ENCODE peak calls at places on chromosomes 16 and 17, in five cellular contexts. P is GM23248, Z is mammary epithelial cell, F is PC-9, D is HCT116. N is an unnamed sample.

GRCh38 chr16:4489030-4489429 is 12.8 kb downstream of the HMOX2 start:
- DNase-seq in F (peak; percentile 37), D (no peak), P (peak; percentile 77), Z (peak; percentile 56), N (peak; percentile 33)

GRCh38 chr17:16935241-16935663 is 36.7 kb downstream of the TNFRSF13B start:
- DNase-seq in F (no peak), P (no peak), Z (no peak), D (no peak), N (no peak)

GRCh38 chr17:50052241-50052788 is 3.6 kb upstream of the ITGA3 start:
- DNase-seq in P (no peak), D (no peak), F (no peak), Z (no peak), N (no peak)

GRCh38 chr17:76515291-76515949 is 14.2 kb upstream of the RHBDF2 start:
- DNase-seq in F (no peak), D (no peak), P (peak; percentile 99), Z (peak; percentile 91), N (peak; percentile 96)

GRCh38 chr16:53007095-53007494 is 45.6 kb downstream of the CHD9NB start:
- DNase-seq in F (no peak), D (no peak), P (no peak), Z (no peak), N (no peak)

GRCh38 chr16:57115504-57116182 is 23.3 kb downstream of the CPNE2 start:
- DNase-seq in F (no peak), D (no peak), Z (no peak), P (no peak), N (peak; percentile 47)

GRCh38 chr17:75854111-75854748 is 905 bp downstream of the WBP2 start:
- DNase-seq in Z (peak; percentile 81), F (peak; percentile 75), D (no peak), P (peak; percentile 83), N (peak; percentile 63)

GRCh38 chr16:87864331-87864989 is 4.8 kb downstream of the SLC7A5 start:
- DNase-seq in P (peak; percentile 49), F (no peak), D (no peak), Z (no peak), N (no peak)

GRCh38 chr17:20896153-20896649 is 146.6 kb downstream of the USP22 start:
- DNase-seq in D (no peak), P (peak; percentile 7), F (no peak), Z (peak; percentile 66), N (no peak)

GRCh38 chr17:42484304-42484703 is 25.6 kb downstream of the ATP6V0A1 start:
- DNase-seq in D (no peak), P (no peak), F (no peak), Z (no peak), N (no peak)

GRCh38 chr17:40422990-40423611 is 5.4 kb upstream of the TOP2A start:
- DNase-seq in D (peak; percentile 38), P (no peak), Z (no peak), F (peak; percentile 71), N (no peak)

GRCh38 chr17:17749921-17750320 is 68.7 kb downstream of the RAI1 start:
- DNase-seq in Z (peak; percentile 57), P (peak; percentile 56), D (peak; percentile 42), F (peak; percentile 25), N (peak; percentile 54)

GRCh38 chr17:66272699-66273390 is 29.6 kb upstream of the PRKCA start:
- DNase-seq in F (peak; percentile 94), P (peak; percentile 94), D (no peak), Z (peak; percentile 77), N (peak; percentile 70)

GRCh38 chr17:8119575-8120519 is 1.5 kb upstream of the ALOXE3 start:
- DNase-seq in P (peak; percentile 88), D (peak; percentile 90), Z (peak; percentile 94), F (peak; percentile 81), N (peak; percentile 97)

GRCh38 chr17:19391432-19391831 is 4.4 kb upstream of the MFAP4 start:
- DNase-seq in D (no peak), P (no peak), Z (no peak), F (no peak), N (no peak)

GRCh38 chr17:69428252-69428980 is 13.9 kb downstream of the MAP2K6 start:
- DNase-seq in P (no peak), Z (no peak), D (no peak), F (no peak), N (no peak)

GRCh38 chr17:10192963-10193362 is 5.4 kb downstream of the GAS7 start:
- DNase-seq in D (no peak), P (peak; percentile 88), F (no peak), Z (no peak), N (peak; percentile 78)

GRCh38 chr17:7355053-7355452 is at the start of gene TMEM95:
- DNase-seq in Z (peak; percentile 17), P (peak; percentile 54), F (peak; percentile 25), D (no peak), N (peak; percentile 18)

GRCh38 chr16:89167425-89167941 is 4.1 kb upstream of the CDH15 start:
- DNase-seq in D (peak; percentile 73), Z (peak; percentile 41), P (peak; percentile 81), F (peak; percentile 63), N (peak; percentile 55)

GRCh38 chr17:46264456-46265198 is 30.3 kb upstream of the LRRC37A start:
- DNase-seq in F (peak; percentile 84), Z (peak; percentile 89), P (peak; percentile 81), D (no peak), N (peak; percentile 90)

GRCh38 chr16:49745434-49745833 is 110.5 kb downstream of the ZNF423 start:
- DNase-seq in Z (no peak), D (no peak), P (no peak), F (no peak), N (no peak)

GRCh38 chr16:54245788-54246453 is 40.7 kb downstream of the IRX3 start:
- DNase-seq in P (no peak), F (no peak), D (no peak), Z (no peak), N (no peak)

GRCh38 chr16:70638814-70639792 is 7.3 kb upstream of the IL34 start:
- DNase-seq in D (no peak), P (peak; percentile 36), Z (no peak), F (no peak), N (peak; percentile 91)

GRCh38 chr16:65268331-65268730 is 146.5 kb upstream of the CDH11 start:
- DNase-seq in D (no peak), Z (no peak), P (no peak), F (no peak), N (no peak)

GRCh38 chr16:69840975-69841374 is 78.8 kb downstream of the WWP2 start:
- DNase-seq in F (no peak), P (no peak), Z (no peak), D (no peak), N (no peak)

GRCh38 chr16:86566601-86566965 is at the start of gene FOXC2:
- DNase-seq in D (no peak), F (no peak), P (peak; percentile 98), Z (peak; percentile 89), N (peak; percentile 97)

GRCh38 chr16:76287466-76287865 is 10.3 kb downstream of the CNTNAP4 start:
- DNase-seq in F (no peak), P (no peak), Z (no peak), D (no peak), N (no peak)

GRCh38 chr17:38717139-38717745 is 12.2 kb downstream of the MLLT6 start:
- DNase-seq in D (no peak), F (no peak), P (no peak), Z (no peak), N (no peak)

GRCh38 chr17:38721802-38722201 is 8.3 kb upstream of the CISD3 start:
- DNase-seq in F (no peak), P (no peak), Z (no peak), D (no peak), N (no peak)

GRCh38 chr17:38720941-38721340 is 9.2 kb upstream of the CISD3 start:
- DNase-seq in D (no peak), F (no peak), P (no peak), Z (no peak), N (no peak)

GRCh38 chr17:38719284-38719942 is 10.7 kb upstream of the CISD3 start:
- DNase-seq in Z (no peak), P (no peak), F (no peak), D (no peak), N (no peak)

GRCh38 chr17:38719943-38720641 is 10.0 kb upstream of the CISD3 start:
- DNase-seq in Z (no peak), P (no peak), F (no peak), D (no peak), N (no peak)
- TF ChIP-seq EZH2 in Z (no peak), P (no peak), F (no peak), D (no peak), N (no peak)

GRCh38 chr16:12093902-12094301 is 117.4 kb downstream of the SNX29 start:
- DNase-seq in P (no peak), Z (no peak), F (no peak), D (no peak), N (no peak)

GRCh38 chr16:12094537-12095265 is 118.2 kb downstream of the SNX29 start:
- DNase-seq in Z (no peak), D (no peak), F (no peak), P (no peak), N (no peak)

GRCh38 chr16:12091569-12092346 is 115.2 kb downstream of the SNX29 start:
- DNase-seq in F (no peak), D (no peak), P (no peak), Z (no peak), N (no peak)

GRCh38 chr16:12090162-12090552 is 113.6 kb downstream of the SNX29 start:
- DNase-seq in F (no peak), Z (no peak), D (no peak), P (no peak), N (no peak)

GRCh38 chr16:12092347-12092882 is 115.9 kb downstream of the SNX29 start:
- DNase-seq in Z (peak; percentile 87), P (peak; percentile 77), F (peak; percentile 58), D (peak; percentile 7), N (peak; percentile 94)
- H3K4me1 ChIP-seq in Z (no peaks in the 10 kb centered on the region), P (peaks cover 36% of the 10 kb centered on the region), F (peaks cover 13% of the 10 kb centered on the region), D (peaks cover 31% of the 10 kb centered on the region), N (peaks cover 26% of the 10 kb centered on the region)

DNA sequence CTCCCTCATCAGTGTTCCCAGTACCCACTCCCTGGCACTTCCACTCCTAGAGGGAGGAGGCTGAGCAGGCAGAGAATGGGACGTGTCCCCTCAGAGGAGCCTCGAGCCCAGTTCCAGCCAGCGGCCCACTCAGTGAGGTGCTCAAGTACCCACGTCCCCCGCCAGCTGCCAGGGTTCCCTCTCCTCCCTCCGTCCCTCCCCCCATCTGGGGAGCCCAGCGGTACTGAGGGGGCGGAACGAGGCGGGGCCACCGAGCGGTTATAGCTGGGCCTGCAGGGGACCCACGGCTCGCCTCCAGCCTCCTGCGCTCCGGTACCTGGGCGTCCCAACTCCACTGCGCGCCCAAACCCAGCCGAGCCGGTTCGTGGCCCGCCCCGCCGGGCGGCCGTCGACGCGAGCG is at the start of gene NPW:
- DNase-seq in F (no peak), D (no peak), Z (no peak), P (peak; percentile 23), N (no peak)
- TF ChIP-seq EZH2 in F (no peak), D (no peak), Z (no peak), P (no peak), N (peak; percentile 25)

GRCh38 chr16:16108759-16109158 is 114.5 kb downstream of the ABCC6 start:
- DNase-seq in D (no peak), P (no peak), Z (no peak), F (no peak), N (no peak)

GRCh38 chr16:16109453-16110110 is 113.7 kb downstream of the ABCC6 start:
- DNase-seq in D (no peak), F (no peak), Z (no peak), P (no peak), N (no peak)

GRCh38 chr16:16110111-16110490 is 113.2 kb downstream of the ABCC6 start:
- DNase-seq in D (no peak), F (no peak), Z (no peak), P (no peak), N (no peak)

GRCh38 chr16:16105646-16106045 is 117.6 kb downstream of the ABCC6 start:
- DNase-seq in D (no peak), Z (no peak), P (no peak), F (no peak), N (no peak)

GRCh38 chr16:16107839-16108238 is 115.5 kb downstream of the ABCC6 start:
- DNase-seq in Z (no peak), D (no peak), F (no peak), P (no peak), N (no peak)
- H3K4me1 ChIP-seq in Z (no peaks in the 10 kb centered on the region), D (no peaks in the 10 kb centered on the region), F (no peaks in the 10 kb centered on the region), P (no peaks in the 10 kb centered on the region), N (no peaks in the 10 kb centered on the region)